ENCODE peak calls at places on chromosomes 6 and 20, in nine cellular contexts. V is upper lobe of right lung, B is colonic mucosa, Z is AG04449, Q is thyroid gland, K is A549, F is fibroblast of villous mesenchyme, Y is ovary, T is PC-3. P is an unnamed sample.

GRCh38 chr6:16229710-16230109 is 8.7 kb upstream of the GMPR start:
- DNase-seq in V (no peak), B (no peak), Z (no peak), Q (peak), K (no peak), F (no peak), Y (no peak), T (no peak), P (peak)

GRCh38 chr20:64001607-64002011 is 20.7 kb downstream of the PRPF6 start:
- DNase-seq in V (no peak), B (no peak), Z (no peak), Q (no peak), K (no peak), F (no peak), Y (no peak), T (no peak), P (no peak)

GRCh38 chr6:27890351-27891299 is 21.6 kb downstream of the OR2B2 start:
- DNase-seq in V (peak), B (peak), Z (peak), Q (peak), K (peak), F (peak), Y (no peak), T (no peak), P (peak)

GRCh38 chr6:140566706-140567330 is 1192.4 kb upstream of the CITED2 start:
- DNase-seq in V (no peak), B (no peak), Z (no peak), Q (no peak), K (no peak), F (peak), Y (no peak), T (peak), P (no peak)

GRCh38 chr20:17884318-17885003 is 84.1 kb downstream of the SNX5 start:
- DNase-seq in V (no peak), B (no peak), Z (no peak), Q (no peak), K (no peak), F (no peak), Y (no peak), T (no peak), P (no peak)

GRCh38 chr6:16670183-16670582 is 91.1 kb downstream of the ATXN1 start:
- DNase-seq in V (peak), B (no peak), Z (no peak), Q (peak), K (no peak), F (no peak), Y (no peak), T (peak), P (no peak)

GRCh38 chr6:6362051-6362450 is 41.6 kb upstream of the F13A1 start:
- DNase-seq in V (no peak), B (no peak), Z (no peak), Q (no peak), K (no peak), F (no peak), Y (no peak), T (no peak), P (no peak)

GRCh38 chr6:46509981-46510510 is 18.8 kb upstream of the RCAN2 start:
- DNase-seq in V (no peak), B (no peak), Z (no peak), Q (no peak), K (no peak), F (no peak), Y (no peak), T (no peak), P (no peak)

GRCh38 chr20:58058421-58059140 is 169.9 kb downstream of the ANKRD60 start:
- DNase-seq in V (no peak), B (peak), Z (no peak), Q (no peak), K (no peak), F (no peak), Y (no peak), T (no peak), P (no peak)

GRCh38 chr6:3625161-3625979 is 126.1 kb downstream of the PXDC1 start:
- DNase-seq in V (no peak), B (no peak), Z (no peak), Q (no peak), K (no peak), F (no peak), Y (no peak), T (no peak), P (no peak)

GRCh38 chr20:17995967-17996819 is 27.4 kb downstream of the MGME1 start:
- DNase-seq in V (no peak), B (peak), Z (no peak), Q (peak), K (peak), F (peak), Y (peak), T (peak), P (peak)

GRCh38 chr6:124795879-124796838 is 166.1 kb upstream of the RNF217 start:
- DNase-seq in V (no peak), B (no peak), Z (no peak), Q (peak), K (peak), F (peak), Y (no peak), T (peak), P (peak)

GRCh38 chr6:11356404-11357155 is 124.1 kb upstream of the NEDD9 start:
- DNase-seq in V (no peak), B (peak), Z (no peak), Q (no peak), K (no peak), F (no peak), Y (no peak), T (no peak), P (no peak)

GRCh38 chr6:4125933-4126864 is 9.2 kb downstream of the ECI2 start:
- DNase-seq in V (no peak), B (no peak), Z (peak), Q (no peak), K (peak), F (peak), Y (peak), T (peak), P (no peak)

GRCh38 chr6:135703621-135704020 is 147.9 kb upstream of the PDE7B start:
- DNase-seq in V (no peak), B (no peak), Z (no peak), Q (no peak), K (no peak), F (no peak), Y (no peak), T (no peak), P (no peak)

GRCh38 chr20:56208121-56208520 is 40.4 kb upstream of the MC3R start:
- DNase-seq in V (no peak), B (no peak), Z (no peak), Q (no peak), K (no peak), F (no peak), Y (no peak), T (no peak), P (no peak)

GRCh38 chr6:25918083-25918683 is 12.3 kb downstream of the SLC17A2 start:
- DNase-seq in V (no peak), B (no peak), Z (no peak), Q (no peak), K (no peak), F (no peak), Y (no peak), T (no peak), P (no peak)

GRCh38 chr6:33206864-33207568 is 1.3 kb upstream of the RING1 start:
- DNase-seq in V (no peak), B (no peak), Z (no peak), Q (no peak), K (no peak), F (no peak), Y (no peak), T (peak), P (peak)

GRCh38 chr6:157946865-157947532 is 34.7 kb upstream of the SYNJ2 start:
- DNase-seq in V (no peak), B (no peak), Z (no peak), Q (peak), K (peak), F (peak), Y (no peak), T (peak), P (no peak)

GRCh38 chr20:62929051-62929538 is 2.8 kb upstream of the DIDO1 start:
- DNase-seq in V (peak), B (peak), Z (no peak), Q (peak), K (no peak), F (peak), Y (peak), T (peak), P (no peak)

GRCh38 chr6:89368107-89368506 is 15.6 kb upstream of the UBE2J1 start:
- DNase-seq in V (no peak), B (peak), Z (no peak), Q (peak), K (peak), F (peak), Y (peak), T (peak), P (peak)

GRCh38 chr20:3847419-3847940 is 846 bp downstream of the MAVS start:
- DNase-seq in V (no peak), B (no peak), Z (no peak), Q (no peak), K (no peak), F (no peak), Y (no peak), T (peak), P (no peak)

GRCh38 chr6:79076160-79076559 is 1.9 kb downstream of the PHIP start:
- DNase-seq in V (no peak), B (no peak), Z (no peak), Q (no peak), K (no peak), F (peak), Y (no peak), T (no peak), P (no peak)

GRCh38 chr20:38880952-38881735 is 45.1 kb upstream of the FAM83D start:
- DNase-seq in V (peak), B (no peak), Z (no peak), Q (no peak), K (no peak), F (no peak), Y (no peak), T (no peak), P (peak)

GRCh38 chr6:21949211-21949801 is 347.5 kb downstream of the PRL start:
- DNase-seq in V (no peak), B (no peak), Z (no peak), Q (peak), K (no peak), F (no peak), Y (no peak), T (no peak), P (no peak)

GRCh38 chr6:34324738-34325444 is 67.6 kb downstream of the NUDT3 start:
- DNase-seq in V (no peak), B (no peak), Z (no peak), Q (peak), K (no peak), F (peak), Y (peak), T (no peak), P (no peak)

GRCh38 chr6:125528614-125529013 is 220.8 kb upstream of the HEY2 start:
- DNase-seq in V (no peak), B (no peak), Z (no peak), Q (no peak), K (no peak), F (no peak), Y (no peak), T (no peak), P (no peak)

GRCh38 chr6:108285381-108285780 is 9.5 kb upstream of the AFG1L start:
- DNase-seq in V (no peak), B (no peak), Z (no peak), Q (no peak), K (no peak), F (no peak), Y (no peak), T (no peak), P (no peak)

GRCh38 chr6:108286366-108286765 is 8.5 kb upstream of the AFG1L start:
- DNase-seq in V (no peak), B (no peak), Z (no peak), Q (no peak), K (no peak), F (no peak), Y (no peak), T (no peak), P (no peak)

GRCh38 chr6:108293527-108294296 is 1.1 kb upstream of the AFG1L start:
- DNase-seq in V (no peak), B (no peak), Z (no peak), Q (peak), K (no peak), F (no peak), Y (no peak), T (no peak), P (no peak)

GRCh38 chr6:108287373-108287772 is 7.5 kb upstream of the AFG1L start:
- DNase-seq in V (no peak), B (no peak), Z (no peak), Q (no peak), K (no peak), F (no peak), Y (no peak), T (no peak), P (no peak)

GRCh38 chr6:108288742-108289141 is 6.1 kb upstream of the AFG1L start:
- DNase-seq in V (no peak), B (no peak), Z (no peak), Q (no peak), K (no peak), F (no peak), Y (no peak), T (no peak), P (no peak)
- TF ChIP-seq CTCF in V (no peak), B (no peak), Z (no peak), Q (no peak), K (no peak), F (no peak), Y (no peak), T (no peak), P (no peak)

DNA sequence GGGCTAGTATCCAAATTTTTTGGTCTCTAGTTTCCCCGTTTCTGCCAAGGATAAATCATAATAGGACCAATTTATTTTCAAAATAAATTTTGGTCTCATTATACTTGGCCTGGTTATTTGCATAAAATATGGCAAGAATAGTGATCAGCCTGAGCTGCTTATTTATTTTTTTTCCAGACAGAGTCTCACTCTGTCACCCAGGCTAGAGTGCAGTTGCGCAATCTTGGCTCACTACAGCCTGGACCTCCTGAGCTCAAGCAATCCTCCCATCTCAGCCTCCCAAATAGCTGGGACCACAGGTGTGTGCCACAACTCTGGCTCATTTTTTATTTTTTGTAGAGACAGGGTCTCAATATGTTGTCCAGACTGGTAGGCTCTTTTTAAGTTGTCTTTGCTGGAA is 329.5 kb downstream of the PACRG start:
- DNase-seq in V (no peak), B (no peak), Z (no peak), Q (no peak), K (no peak), F (no peak), Y (no peak), T (no peak), P (no peak)
- H3K4me3 ChIP-seq in V (no peak), B (no peak), Z (no peak), Q (no peak), K (no peak), F (no peak), Y (no peak), T (no peak), P (no peak)

GRCh38 chr20:60009826-60010616 is 51.8 kb downstream of the CDH26 start:
- DNase-seq in V (no peak), B (no peak), Z (no peak), Q (no peak), K (no peak), F (no peak), Y (no peak), T (peak), P (no peak)
- TF ChIP-seq CTCF in V (no peak), B (no peak), Z (no peak), Q (no peak), K (no peak), F (peak), Y (no peak), T (peak), P (peak)

GRCh38 chr20:22370137-22370536 is 214.2 kb downstream of the FOXA2 start:
- DNase-seq in V (no peak), B (no peak), Z (no peak), Q (no peak), K (no peak), F (no peak), Y (no peak), T (no peak), P (no peak)
- H3K4me3 ChIP-seq in V (no peak), B (no peak), Z (no peak), Q (no peak), K (no peak), F (no peak), Y (no peak), T (no peak), P (no peak)

GRCh38 chr20:20410678-20411077 is 42.8 kb downstream of the INSM1 start:
- DNase-seq in V (no peak), B (peak), Z (no peak), Q (no peak), K (no peak), F (peak), Y (peak), T (no peak), P (peak)

GRCh38 chr20:20405619-20406018 is 37.7 kb downstream of the INSM1 start:
- DNase-seq in V (no peak), B (no peak), Z (no peak), Q (no peak), K (no peak), F (no peak), Y (no peak), T (no peak), P (no peak)

GRCh38 chr20:20409326-20409725 is 41.4 kb downstream of the INSM1 start:
- DNase-seq in V (no peak), B (no peak), Z (no peak), Q (no peak), K (no peak), F (no peak), Y (no peak), T (no peak), P (no peak)

GRCh38 chr20:20406306-20406705 is 38.4 kb downstream of the INSM1 start:
- DNase-seq in V (no peak), B (no peak), Z (no peak), Q (no peak), K (no peak), F (no peak), Y (no peak), T (no peak), P (no peak)

GRCh38 chr20:20407891-20408805 is 40.2 kb downstream of the INSM1 start:
- DNase-seq in V (no peak), B (no peak), Z (no peak), Q (no peak), K (peak), F (peak), Y (no peak), T (peak), P (no peak)
- TF ChIP-seq CTCF in V (no peak), B (no peak), Z (peak), Q (no peak), K (peak), F (peak), Y (no peak), T (peak), P (peak)

GRCh38 chr6:68082086-68082485 is 553.0 kb upstream of the ADGRB3 start:
- DNase-seq in V (no peak), B (no peak), Z (no peak), Q (no peak), K (no peak), F (no peak), Y (no peak), T (no peak), P (no peak)

GRCh38 chr6:68077661-68078060 is 557.4 kb upstream of the ADGRB3 start:
- DNase-seq in V (no peak), B (no peak), Z (no peak), Q (no peak), K (no peak), F (no peak), Y (no peak), T (no peak), P (no peak)

DNA sequence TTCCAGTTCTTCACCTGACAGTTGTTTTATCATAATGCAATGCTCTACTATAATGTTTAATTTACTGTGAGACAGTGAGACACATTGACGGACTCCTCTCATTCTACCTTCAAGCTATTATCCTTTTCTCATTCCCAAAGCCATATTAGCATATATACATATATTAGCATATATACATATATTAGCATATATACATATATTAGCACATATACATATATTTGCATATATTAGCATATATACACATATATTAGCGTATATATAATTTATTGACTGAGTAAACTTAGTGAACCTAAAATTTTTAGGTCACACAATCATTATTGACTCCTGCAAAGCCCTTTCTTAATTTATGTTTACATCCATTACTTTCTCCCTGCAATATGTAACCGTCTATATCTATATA is 555.0 kb upstream of the ADGRB3 start:
- DNase-seq in V (no peak), B (no peak), Z (no peak), Q (no peak), K (no peak), F (no peak), Y (no peak), T (no peak), P (no peak)
- H3K4me3 ChIP-seq in V (no peak), B (no peak), Z (no peak), Q (no peak), K (no peak), F (no peak), Y (no peak), T (no peak), P (no peak)

P was measured in dorsolateral prefrontal cortex.